ENCODE peak calls at places on chromosomes 13 and 19, in ten cellular contexts. Y is esophagus muscularis mucosa, H is transverse colon, P is H1, T is HL-60, L is stomach, V is SK-N-SH, B is GM12878, E is breast epithelium, J is SK-N-MC. G is an unnamed sample.

GRCh38 chr19:17926044-17926443 is 6.8 kb upstream of the CCDC124 start:
- DNase-seq in V (no peak), H (no peak), J (no peak), P (no peak), B (no peak), T (no peak), Y (no peak), L (no peak), E (no peak), G (no peak)

GRCh38 chr19:22609630-22610029 is 24.5 kb upstream of the ZNF492 start:
- DNase-seq in P (no peak), Y (peak; percentile 86), T (no peak), B (no peak), H (no peak), L (no peak), E (no peak), V (no peak), J (no peak), G (no peak)

GRCh38 chr19:4744451-4745170 is 21.0 kb upstream of the DPP9 start:
- DNase-seq in V (no peak), P (no peak), E (no peak), J (no peak), L (no peak), H (no peak), B (no peak), Y (no peak), T (no peak), G (no peak)

GRCh38 chr19:17544418-17544817 is 11.0 kb upstream of the COLGALT1 start:
- DNase-seq in E (no peak), H (no peak), P (no peak), Y (no peak), J (no peak), V (no peak), T (no peak), L (no peak), B (no peak), G (no peak)

GRCh38 chr13:60583911-60584753 is 187.1 kb downstream of the TDRD3 start:
- DNase-seq in P (peak; percentile 64), L (no peak), V (no peak), B (no peak), T (peak; percentile 72), J (peak; percentile 98), H (peak; percentile 25), E (no peak), Y (no peak), G (no peak)

GRCh38 chr19:17806945-17807344 is 12.0 kb downstream of the B3GNT3 start:
- DNase-seq in V (no peak), J (no peak), B (no peak), Y (no peak), P (no peak), E (no peak), L (no peak), H (no peak), T (peak; percentile 10), G (no peak)

GRCh38 chr13:112943309-112944125 is 25.5 kb upstream of the MCF2L start:
- DNase-seq in Y (no peak), T (peak; percentile 20), J (no peak), B (no peak), H (peak; percentile 40), E (no peak), V (peak; percentile 82), P (peak; percentile 81), L (peak; percentile 61), G (peak; percentile 83)

GRCh38 chr13:33636955-33637670 is 180.8 kb upstream of the RFC3 start:
- DNase-seq in Y (no peak), H (no peak), E (no peak), P (no peak), T (no peak), B (no peak), J (no peak), V (no peak), L (no peak), G (no peak)

GRCh38 chr13:102333320-102334181 is 68.3 kb downstream of the FGF14 start:
- DNase-seq in J (no peak), Y (no peak), E (no peak), L (no peak), B (no peak), V (no peak), T (no peak), P (no peak), H (no peak), G (no peak)

GRCh38 chr13:51453308-51453958 is 597 bp upstream of the INTS6 start:
- DNase-seq in Y (peak; percentile 94), L (no peak), T (peak; percentile 86), E (peak; percentile 64), J (no peak), V (peak; percentile 84), P (no peak), B (peak; percentile 42), H (peak; percentile 88), G (peak; percentile 97)

GRCh38 chr13:28239374-28239773 is 101.0 kb downstream of the PAN3 start:
- DNase-seq in L (no peak), J (no peak), Y (no peak), H (no peak), B (no peak), V (no peak), T (no peak), P (no peak), E (no peak), G (no peak)

GRCh38 chr13:24692541-24692940 is 12.3 kb downstream of the ATP12A start:
- DNase-seq in E (no peak), P (no peak), J (no peak), B (no peak), V (no peak), H (no peak), Y (no peak), L (no peak), T (no peak), G (no peak)

GRCh38 chr13:29577135-29578051 is 18.1 kb downstream of the SLC7A1 start:
- DNase-seq in Y (no peak), E (no peak), P (no peak), L (no peak), B (no peak), J (no peak), V (no peak), T (no peak), H (no peak), G (no peak)

GRCh38 chr13:71339736-71340135 is 527.3 kb downstream of the DACH1 start:
- DNase-seq in J (no peak), L (no peak), E (no peak), P (no peak), B (no peak), T (no peak), H (no peak), Y (no peak), V (no peak), G (no peak)

DNA sequence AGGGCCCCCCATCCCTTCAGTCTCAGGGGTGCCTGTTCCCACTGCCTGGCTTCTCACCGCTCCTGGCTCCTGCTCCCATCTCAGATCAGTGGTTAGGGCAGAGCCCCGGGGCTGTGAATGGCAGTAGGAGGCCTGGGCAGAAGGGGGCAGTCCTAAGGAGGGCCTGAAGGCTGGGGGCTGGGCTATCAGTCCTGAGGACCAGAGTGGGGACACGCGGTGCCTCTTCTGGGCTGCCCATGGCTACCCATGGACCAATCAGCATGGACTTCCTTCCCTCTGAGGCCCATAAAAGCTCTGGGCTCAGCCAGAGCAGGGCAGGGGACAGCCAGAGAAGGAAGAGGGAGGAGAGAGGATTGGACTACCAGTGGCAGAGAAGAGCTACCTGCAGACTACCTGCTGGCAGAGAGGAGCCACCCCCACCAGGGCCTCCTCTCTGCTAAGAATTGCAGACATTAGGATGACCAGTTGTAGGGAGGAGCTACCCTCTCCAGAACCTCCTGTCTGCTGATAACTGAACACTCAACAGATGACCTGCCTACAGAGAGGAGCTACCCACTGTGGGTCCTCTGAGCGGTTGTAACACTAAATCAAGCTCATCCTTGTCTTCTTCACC is 12.1 kb upstream of the UBE2S start:
- DNase-seq in B (no peak), H (no peak), T (no peak), E (no peak), V (no peak), J (no peak), L (no peak), Y (no peak), P (no peak), G (no peak)
- TF ChIP-seq POLR2AphosphoS5 in B (no peak), H (no peak), T (no peak), E (no peak), V (no peak), J (no peak), L (no peak), Y (no peak), P (no peak), G (no peak)

GRCh38 chr19:6414793-6415591 is 9.6 kb downstream of the KHSRP start:
- DNase-seq in Y (no peak), E (no peak), B (no peak), L (no peak), H (no peak), V (peak; percentile 36), J (no peak), P (no peak), T (no peak), G (no peak)
- TF ChIP-seq POLR2AphosphoS5 in Y (no peak), E (no peak), B (no peak), L (no peak), H (no peak), V (no peak), J (no peak), P (no peak), T (no peak), G (peak; percentile 10)

GRCh38 chr19:36997152-36997842 is 80.9 kb upstream of the ZNF420 start:
- DNase-seq in B (no peak), Y (no peak), L (no peak), J (no peak), V (no peak), P (no peak), E (no peak), H (no peak), T (no peak), G (no peak)
- TF ChIP-seq POLR2AphosphoS5 in B (no peak), Y (no peak), L (no peak), J (no peak), V (no peak), P (no peak), E (no peak), H (no peak), T (no peak), G (no peak)

DNA sequence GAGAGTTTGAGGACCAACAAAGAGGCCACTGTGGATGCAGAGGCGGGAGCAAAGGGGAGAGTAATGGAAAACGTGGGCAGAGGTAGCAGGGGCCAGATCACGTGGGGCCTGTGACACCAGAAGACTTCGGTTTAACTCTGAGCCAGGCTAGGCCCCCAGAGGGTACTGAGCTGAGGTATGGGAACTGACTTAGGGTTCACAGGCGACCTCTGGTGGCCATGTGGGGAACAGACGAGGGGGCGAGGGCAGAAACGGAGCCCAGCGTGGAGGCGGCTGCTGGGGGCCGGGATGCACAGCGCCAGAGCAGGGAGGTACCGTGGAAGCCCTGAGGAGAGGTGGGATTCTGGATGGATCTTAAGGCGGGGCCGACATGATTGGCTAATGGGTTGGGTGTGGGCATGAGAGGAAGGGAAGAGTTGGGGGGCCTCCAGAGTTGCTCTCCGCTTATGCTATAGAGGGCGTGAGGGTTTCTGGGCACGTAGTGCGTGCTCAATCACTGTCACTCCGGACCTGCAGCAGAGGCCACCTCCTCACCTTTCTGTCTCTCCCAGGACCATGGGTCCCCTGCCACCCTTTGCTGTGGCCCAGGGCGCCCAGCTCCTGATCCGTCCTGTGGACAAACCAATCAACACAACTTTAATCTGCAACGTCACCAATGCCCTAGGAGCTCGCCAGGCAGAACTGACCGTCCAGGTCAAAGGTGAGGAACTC is 13.7 kb downstream of the PVR start:
- DNase-seq in Y (no peak), B (no peak), J (peak; percentile 28), T (peak; percentile 72), P (peak; percentile 95), L (peak; percentile 71), E (no peak), V (peak; percentile 86), H (peak; percentile 63), G (peak; percentile 88)
- TF ChIP-seq POLR2AphosphoS5 in Y (no peak), B (no peak), J (no peak), T (peak; percentile 52), P (peak; percentile 49), L (no peak), E (no peak), V (no peak), H (no peak), G (no peak)

GRCh38 chr19:6744381-6745288 is 5.2 kb downstream of the TRIP10 start:
- DNase-seq in L (peak; percentile 90), H (peak; percentile 90), P (no peak), J (no peak), T (no peak), Y (peak; percentile 94), V (no peak), B (no peak), E (peak; percentile 93), G (no peak)
- TF ChIP-seq POLR2AphosphoS5 in L (peak; percentile 19), H (peak; percentile 60), P (no peak), J (no peak), T (no peak), Y (peak; percentile 74), V (no peak), B (no peak), E (peak; percentile 59), G (no peak)